ENCODE peak calls at places on chromosomes 1 and 21, in seven cellular contexts. W is CD4-positive, alpha-beta T cell; N is kidney tubule cell; S is GM03348; D is HT-29; J is activated naive CD4-positive, alpha-beta T cell treated with anti-CD3 and anti-CD28 coated beads, Interleukin-2, amount 50 U/mL, for 72 hours; Q is heart left ventricle. C is an unnamed sample.

GRCh38 chr21:39037807-39038405 is 145.3 kb downstream of the PSMG1 start:
- DNase-seq in W (no peak), N (peak; percentile 28), S (no peak), D (no peak), J (peak; percentile 5), Q (no peak), C (no peak)

GRCh38 chr1:2528016-2528415 is 1.6 kb upstream of the PANK4 start:
- DNase-seq in W (no peak), N (no peak), S (no peak), D (no peak), J (no peak), Q (peak; percentile 78), C (no peak)

GRCh38 chr1:70143052-70143659 is 62.2 kb downstream of the LRRC40 start:
- DNase-seq in W (no peak), N (no peak), S (peak; percentile 48), D (no peak), J (no peak), Q (no peak), C (no peak)

GRCh38 chr1:91717839-91718238 is 168.1 kb downstream of the TGFBR3 start:
- DNase-seq in W (no peak), N (no peak), S (no peak), D (no peak), J (no peak), Q (no peak), C (no peak)

GRCh38 chr1:182174202-182174855 is 112.8 kb upstream of the ZNF648 start:
- DNase-seq in W (no peak), N (no peak), S (no peak), D (no peak), J (no peak), Q (peak; percentile 29), C (no peak)

GRCh38 chr1:11391891-11392290 is 87.1 kb upstream of the DISP3 start:
- DNase-seq in W (no peak), N (no peak), S (no peak), D (no peak), J (no peak), Q (no peak), C (no peak)

GRCh38 chr1:107056426-107057196 is at the start of gene PRMT6:
- DNase-seq in W (peak; percentile 66), N (peak; percentile 84), S (peak; percentile 89), D (peak; percentile 60), J (peak; percentile 82), Q (peak; percentile 87), C (peak; percentile 80)

GRCh38 chr1:159008744-159009188 is 941 bp upstream of the IFI16 start:
- DNase-seq in W (peak; percentile 54), N (no peak), S (no peak), D (no peak), J (peak; percentile 63), Q (no peak), C (peak; percentile 61)

GRCh38 chr1:198548890-198549289 is 8.4 kb upstream of the ATP6V1G3 start:
- DNase-seq in W (no peak), N (no peak), S (no peak), D (no peak), J (no peak), Q (no peak), C (no peak)

GRCh38 chr1:59499273-59499955 is 202.5 kb downstream of the FGGY start:
- DNase-seq in W (no peak), N (peak; percentile 73), S (no peak), D (peak; percentile 80), J (no peak), Q (no peak), C (no peak)

GRCh38 chr1:15304708-15305326 is 57.8 kb downstream of the FHAD1 start:
- DNase-seq in W (peak; percentile 60), N (peak; percentile 61), S (peak; percentile 42), D (peak; percentile 76), J (peak; percentile 79), Q (peak; percentile 34), C (peak; percentile 36)

GRCh38 chr1:225817611-225818061 is 7.7 kb downstream of the EPHX1 start:
- DNase-seq in W (no peak), N (peak; percentile 94), S (peak; percentile 87), D (peak; percentile 91), J (no peak), Q (peak; percentile 76), C (no peak)

GRCh38 chr1:86741947-86742572 is 37.7 kb downstream of the SH3GLB1 start:
- DNase-seq in W (peak; percentile 22), N (peak; percentile 24), S (peak; percentile 26), D (peak; percentile 86), J (peak; percentile 26), Q (no peak), C (no peak)

GRCh38 chr1:214441119-214441518 is 110.3 kb downstream of the PTPN14 start:
- DNase-seq in W (no peak), N (no peak), S (no peak), D (no peak), J (no peak), Q (no peak), C (peak; percentile 19)

GRCh38 chr21:46113497-46114176 is 15.7 kb downstream of the COL6A2 start:
- DNase-seq in W (no peak), N (no peak), S (no peak), D (no peak), J (no peak), Q (peak; percentile 15), C (no peak)

GRCh38 chr1:3275471-3276340 is 178.8 kb upstream of the ARHGEF16 start:
- DNase-seq in W (no peak), N (no peak), S (peak; percentile 41), D (no peak), J (no peak), Q (no peak), C (no peak)

GRCh38 chr21:26405735-26406361 is 167.2 kb downstream of the CYYR1 start:
- DNase-seq in W (no peak), N (peak; percentile 85), S (peak; percentile 76), D (no peak), J (no peak), Q (no peak), C (no peak)

GRCh38 chr1:168092566-168093355 is 44.0 kb downstream of the GPR161 start:
- DNase-seq in W (no peak), N (peak; percentile 34), S (no peak), D (peak; percentile 31), J (no peak), Q (no peak), C (no peak)

GRCh38 chr1:220962031-220962751 is 82.9 kb downstream of the HLX start:
- DNase-seq in W (no peak), N (peak; percentile 97), S (peak; percentile 77), D (no peak), J (no peak), Q (no peak), C (no peak)

GRCh38 chr1:226965581-226966440 is 25.7 kb downstream of the COQ8A start:
- DNase-seq in W (no peak), N (no peak), S (no peak), D (no peak), J (no peak), Q (no peak), C (no peak)

GRCh38 chr1:151508721-151509292 is 2.4 kb upstream of the CGN start:
- DNase-seq in W (no peak), N (peak; percentile 71), S (no peak), D (peak; percentile 88), J (no peak), Q (no peak), C (no peak)

C was measured in activated T-helper 1 cell treated with anti-CD3 and anti-CD28 coated beads, Interleukin-12 subunit alpha, Interleukin-12 subunit beta, Interleukin-2, Interleukin-4 antibody, amounts not matched to agents 30 ng/mL and 10 ng/mL and 1 ng/mL, durations not matched to agents 14 hours and 24 hours and 36 hours.